ENCODE peak calls at places on chromosome 21, in seven cellular contexts. V is HCT116, A is H1, K is K562, G is HepG2, Z is SK-N-SH, I is GM12878. D is an unnamed sample.

GRCh38 chr21:26842976-26843911 is 2.0 kb downstream of the ADAMTS1 start:
- DNase-seq in A (no peak), G (no peak), I (no peak), Z (peak), V (no peak), K (no peak), D (peak)

GRCh38 chr21:33158654-33159053 is 71.1 kb upstream of the IFNAR2 start:
- DNase-seq in V (no peak), A (no peak), Z (no peak), K (no peak), G (no peak), I (no peak), D (no peak)

GRCh38 chr21:33951276-33952178 is 35.9 kb upstream of the ATP5PO start:
- DNase-seq in I (peak), Z (no peak), A (no peak), K (no peak), V (no peak), G (no peak), D (no peak)

GRCh38 chr21:28872218-28872617 is 120.5 kb downstream of the LTN1 start:
- DNase-seq in I (no peak), G (no peak), Z (no peak), A (no peak), K (no peak), V (no peak), D (no peak)

GRCh38 chr21:33434770-33435360 is 31.7 kb downstream of the IFNGR2 start:
- DNase-seq in I (peak), Z (no peak), G (no peak), A (no peak), V (no peak), K (peak), D (no peak)

GRCh38 chr21:14259669-14260458 is 43.9 kb downstream of the RBM11 start:
- DNase-seq in G (peak), I (no peak), K (peak), A (no peak), Z (peak), V (peak), D (peak)

GRCh38 chr21:15121097-15121654 is 56.4 kb upstream of the NRIP1 start:
- DNase-seq in G (no peak), K (no peak), V (no peak), I (no peak), Z (no peak), A (no peak), D (no peak)

GRCh38 chr21:15775291-15775690 is 45.5 kb downstream of the USP25 start:
- DNase-seq in G (no peak), Z (no peak), A (no peak), I (no peak), V (no peak), K (no peak), D (no peak)

GRCh38 chr21:39050839-39051560 is 132.3 kb downstream of the PSMG1 start:
- DNase-seq in I (no peak), Z (no peak), A (no peak), G (no peak), V (no peak), K (no peak), D (no peak)

GRCh38 chr21:32951041-32951440 is 74.7 kb upstream of the OLIG2 start:
- DNase-seq in I (no peak), Z (no peak), A (no peak), G (no peak), K (no peak), V (no peak), D (no peak)

GRCh38 chr21:39003982-39004775 is 179.1 kb downstream of the PSMG1 start:
- DNase-seq in G (no peak), A (no peak), Z (no peak), K (peak), V (no peak), I (no peak), D (no peak)

GRCh38 chr21:34133802-34134201 is 60.4 kb downstream of the MRPS6 start:
- DNase-seq in A (no peak), Z (no peak), K (peak), V (no peak), I (no peak), G (no peak), D (no peak)

GRCh38 chr21:21968810-21969588 is 970.8 kb downstream of the NCAM2 start:
- DNase-seq in I (no peak), G (no peak), Z (no peak), K (no peak), A (no peak), V (no peak), D (peak)

GRCh38 chr21:26909972-26910371 is 56.9 kb downstream of the ADAMTS5 start:
- DNase-seq in V (no peak), A (peak), I (no peak), Z (no peak), G (no peak), K (no peak), D (no peak)

GRCh38 chr21:31098576-31099005 is 60.3 kb upstream of the KRTAP19-8 start:
- DNase-seq in A (peak), Z (peak), K (peak), G (peak), V (peak), I (no peak), D (peak)

GRCh38 chr21:34890724-34891609 is 158.1 kb downstream of the RUNX1 start:
- DNase-seq in A (no peak), K (no peak), V (no peak), G (no peak), Z (peak), I (no peak), D (peak)

GRCh38 chr21:31545036-31545435 is 114.5 kb upstream of the SOD1 start:
- DNase-seq in G (no peak), V (no peak), A (no peak), I (no peak), K (no peak), Z (no peak), D (no peak)

GRCh38 chr21:31337991-31338891 is 5.8 kb downstream of the TIAM1 start:
- DNase-seq in G (no peak), V (no peak), I (no peak), Z (no peak), K (no peak), A (no peak), D (no peak)

GRCh38 chr21:37562920-37563640 is 196.5 kb downstream of the DYRK1A start:
- DNase-seq in K (peak), V (no peak), A (no peak), Z (no peak), G (no peak), I (no peak), D (no peak)

GRCh38 chr21:38258803-38259485 is 2.2 kb downstream of the KCNJ15 start:
- DNase-seq in I (no peak), K (no peak), V (no peak), Z (no peak), G (no peak), A (no peak), D (no peak)

GRCh38 chr21:32367158-32367557 is 25.7 kb downstream of the URB1 start:
- DNase-seq in A (no peak), V (no peak), Z (no peak), K (no peak), G (no peak), I (no peak), D (no peak)

GRCh38 chr21:38810826-38811164 is 5.1 kb downstream of the ETS2 start:
- DNase-seq in I (no peak), Z (no peak), V (no peak), K (no peak), G (no peak), A (no peak), D (no peak)

GRCh38 chr21:36079010-36079649 is 9.3 kb downstream of the CBR1 start:
- DNase-seq in A (no peak), Z (no peak), I (no peak), K (peak), V (no peak), G (no peak), D (no peak)

GRCh38 chr21:30839304-30839703 is 9.7 kb upstream of the KRTAP7-1 start:
- DNase-seq in I (no peak), Z (peak), V (no peak), A (peak), G (peak), K (peak), D (peak)

GRCh38 chr21:27756191-27756590 is 789.3 kb upstream of the ADAMTS5 start:
- DNase-seq in G (no peak), Z (no peak), K (no peak), A (no peak), I (no peak), V (no peak), D (no peak)

GRCh38 chr21:32565856-32566465 is 19.4 kb downstream of the TCP10L start:
- DNase-seq in V (no peak), G (no peak), I (no peak), K (no peak), A (no peak), Z (no peak), D (no peak)

GRCh38 chr21:44549525-44550211 is 1.6 kb downstream of the KRTAP10-2 start:
- DNase-seq in K (no peak), V (no peak), G (no peak), I (no peak), A (no peak), Z (no peak), D (no peak)
- TF ChIP-seq JUND in K (no peak), V (no peak), G (no peak), I (no peak), A (no peak), Z (no peak), D (no peak)

GRCh38 chr21:23817337-23817736 is 1789.9 kb downstream of the MRPL39 start:
- DNase-seq in A (no peak), G (no peak), I (no peak), K (no peak), V (no peak), Z (no peak), D (no peak)
- TF ChIP-seq JUND in A (no peak), G (no peak), I (no peak), K (no peak), V (no peak), Z (no peak), D (no peak)

DNA sequence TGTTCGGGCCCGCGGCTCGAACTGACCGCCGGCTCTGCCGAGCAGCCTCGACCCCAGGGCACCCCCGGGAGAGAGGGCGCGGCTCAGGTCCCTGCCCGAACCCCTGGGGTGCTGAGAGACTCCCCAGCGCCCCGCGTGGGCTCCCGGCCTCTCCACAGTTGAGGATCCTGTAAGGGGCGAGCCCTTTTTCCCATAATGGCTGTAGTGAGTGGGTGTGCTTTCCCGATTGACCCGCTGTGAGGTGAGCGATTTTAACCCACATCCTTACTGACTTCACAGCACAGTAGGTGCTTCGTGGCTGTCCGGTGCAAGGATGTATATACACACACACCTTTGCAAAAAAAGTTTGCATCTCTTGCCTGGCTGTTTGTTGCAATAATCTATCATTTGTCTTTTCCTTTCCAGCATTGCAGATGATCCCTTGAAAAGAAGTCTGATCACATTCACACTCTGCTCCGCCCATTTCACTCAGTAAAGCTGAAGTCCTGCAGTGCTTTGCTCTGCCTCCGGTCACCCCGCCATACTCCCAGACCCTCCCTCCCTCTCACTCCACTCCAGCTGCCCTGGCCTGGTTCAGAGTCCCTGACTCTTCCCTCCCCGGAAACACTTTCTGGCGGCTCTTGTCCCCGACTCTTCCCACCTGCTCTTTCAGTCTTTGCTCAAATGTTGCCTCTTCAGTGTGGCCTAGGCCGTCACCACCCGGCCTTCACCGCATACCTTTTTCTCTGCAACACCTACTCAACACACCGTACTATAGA is 955 bp upstream of the UBE2G2 start:
- DNase-seq in K (peak), V (no peak), Z (peak), A (no peak), G (peak), I (no peak), D (no peak)
- TF ChIP-seq JUND in K (no peak), V (no peak), Z (no peak), A (no peak), G (no peak), I (no peak), D (no peak)

DNA sequence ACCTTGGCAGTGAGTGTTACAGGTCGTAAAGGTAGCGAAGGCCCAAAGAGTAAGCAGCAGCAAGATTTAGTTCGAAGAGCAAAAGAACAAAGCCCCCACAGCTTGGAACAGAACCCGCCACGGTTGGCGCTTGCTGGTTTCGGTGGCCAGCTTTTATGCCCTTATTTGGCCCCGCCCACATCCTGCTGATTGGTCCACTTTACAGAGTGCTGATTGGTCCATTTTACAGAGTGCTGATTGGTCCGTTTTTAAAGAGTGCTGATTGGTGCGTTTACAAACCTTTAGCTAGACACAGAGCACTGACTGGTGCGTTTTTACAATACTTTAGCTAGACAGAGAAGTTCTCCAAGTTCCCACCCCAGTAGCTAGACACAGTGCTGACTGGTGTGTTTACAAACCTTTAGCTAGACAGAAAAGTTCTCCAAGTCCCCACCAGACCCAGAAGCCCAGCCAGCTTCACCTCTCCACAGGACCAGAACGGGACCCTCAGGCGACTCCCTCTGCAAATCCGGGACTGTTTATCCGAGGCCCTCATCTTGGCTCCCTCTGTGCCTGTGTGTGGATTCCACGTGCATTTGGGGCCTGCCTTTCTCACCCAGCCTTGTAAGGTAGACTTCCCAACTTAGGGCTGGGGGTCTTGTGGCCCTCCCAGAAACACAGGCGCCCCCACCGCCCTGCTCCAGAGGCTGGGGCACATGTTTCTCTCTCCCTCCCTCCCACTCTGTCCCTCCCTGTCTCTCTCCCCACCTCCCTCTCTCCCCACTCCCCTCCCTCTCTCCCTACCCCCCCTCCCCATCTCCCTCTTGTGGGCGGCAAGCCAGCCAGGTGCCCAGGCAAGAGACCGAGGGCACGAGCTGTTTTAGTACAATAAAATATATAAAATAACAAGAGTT is 12.6 kb downstream of the FTCD start:
- DNase-seq in A (no peak), I (no peak), Z (no peak), K (no peak), G (no peak), V (no peak), D (no peak)
- TF ChIP-seq JUND in A (no peak), I (no peak), Z (no peak), K (no peak), G (no peak), V (no peak), D (no peak)

GRCh38 chr21:42595281-42596187 is 57.9 kb upstream of the PDE9A start:
- DNase-seq in A (no peak), G (no peak), K (no peak), V (no peak), Z (no peak), I (no peak), D (no peak)
- TF ChIP-seq JUND in A (no peak), G (no peak), K (no peak), V (no peak), Z (no peak), I (no peak), D (no peak)

DNA sequence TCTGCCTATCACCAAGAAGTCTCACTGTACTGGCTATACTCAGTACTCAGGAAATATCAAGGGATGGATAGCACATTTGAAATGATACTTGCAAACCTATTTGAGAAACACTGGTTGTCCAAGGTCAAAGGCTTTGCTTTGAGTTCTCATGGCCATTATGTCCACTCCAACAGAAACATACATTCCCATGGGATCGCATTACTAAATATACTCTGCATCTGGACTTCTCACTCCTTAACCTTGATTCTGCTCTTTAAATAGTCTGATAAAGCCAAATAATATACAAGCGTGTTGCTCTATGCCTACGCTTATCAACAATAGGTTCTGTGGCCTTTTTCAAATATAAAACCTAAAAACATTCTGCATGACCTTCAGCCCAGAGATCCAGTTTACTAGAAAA is 1054.8 kb downstream of the MRPL39 start:
- DNase-seq in G (no peak), K (no peak), I (no peak), A (no peak), Z (no peak), V (no peak), D (no peak)
- TF ChIP-seq JUND in G (no peak), K (no peak), I (no peak), A (no peak), Z (no peak), V (no peak), D (no peak)

DNA sequence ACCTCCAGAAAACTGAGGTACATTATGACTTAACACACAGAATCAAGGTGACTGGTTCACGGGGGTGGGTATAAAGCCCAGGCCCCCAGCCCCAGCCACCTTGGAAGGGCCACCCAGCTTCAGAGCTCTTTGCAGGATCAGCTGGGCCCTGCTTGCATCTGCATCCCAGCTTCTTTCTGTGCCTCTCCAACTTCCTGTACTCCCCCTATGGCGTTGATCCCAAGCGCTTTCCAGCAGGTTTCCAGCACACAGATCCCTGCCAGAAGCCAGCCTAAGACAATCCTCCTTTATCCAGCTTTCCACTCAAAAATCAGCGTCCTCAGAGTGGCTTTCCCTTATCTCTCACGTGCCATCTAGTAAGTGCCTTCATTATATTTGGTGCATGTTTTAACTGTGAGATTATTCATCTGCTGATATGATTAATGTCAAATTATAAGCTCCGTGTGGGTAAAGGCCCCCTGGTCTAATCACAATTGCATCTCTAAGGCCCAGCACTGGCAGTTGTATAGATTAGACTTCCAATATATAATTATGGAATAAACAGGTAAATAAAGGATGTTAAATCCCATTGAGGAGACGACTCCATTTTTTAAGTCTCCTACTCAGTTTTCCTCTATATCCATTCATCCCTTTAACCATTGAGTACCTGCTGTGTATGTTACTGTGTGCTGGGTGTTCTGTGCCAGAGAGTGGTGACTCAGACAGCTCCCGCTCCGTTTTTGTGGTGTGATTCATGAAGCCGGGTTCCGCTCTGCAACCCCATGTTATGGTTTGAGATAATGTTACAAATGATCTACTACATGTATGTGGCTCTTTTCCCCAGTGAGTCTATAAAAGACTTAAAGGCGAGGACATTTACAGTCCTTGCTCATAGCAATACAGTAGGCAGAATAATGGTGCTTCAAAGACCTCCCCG is 387.6 kb downstream of the PCP4 start:
- DNase-seq in V (no peak), A (no peak), G (no peak), Z (peak), I (no peak), K (no peak), D (no peak)
- TF ChIP-seq JUND in V (no peak), A (no peak), G (no peak), Z (no peak), I (no peak), K (no peak), D (no peak)